ENCODE peak calls at places on chromosomes 16 and 17, in eight cellular contexts. B is psoas muscle, Z is nephron progenitor cell, F is body of pancreas, X is A549, W is AG04450, Q is brain microvascular endothelial cell, H is HepG2. Y is an unnamed sample.

GRCh38 chr16:3431779-3432219 is 11.5 kb downstream of the ZNF597 start:
- DNase-seq in B (peak; percentile 68), W (no peak), Z (no peak), X (no peak), Q (peak; percentile 12), F (peak; percentile 44), H (no peak), Y (no peak)

GRCh38 chr16:9286930-9287329 is 195.5 kb downstream of the HAPSTR1 start:
- DNase-seq in X (no peak), Q (no peak), H (no peak), F (no peak), W (no peak), B (no peak), Z (no peak), Y (peak; percentile 19)

GRCh38 chr16:676565-677297 is 1.3 kb downstream of the RHBDL1 start:
- DNase-seq in B (no peak), W (no peak), F (no peak), Q (no peak), X (no peak), H (no peak), Z (no peak), Y (no peak)

GRCh38 chr17:82848022-82848592 is 8.3 kb upstream of the ZNF750 start:
- DNase-seq in W (peak; percentile 47), X (no peak), Z (no peak), F (peak; percentile 45), H (peak; percentile 83), B (peak; percentile 57), Q (peak; percentile 20), Y (no peak)

GRCh38 chr17:82385559-82386255 is 14.1 kb downstream of the UTS2R start:
- DNase-seq in Q (no peak), Z (peak; percentile 48), B (no peak), W (no peak), F (no peak), H (no peak), X (no peak), Y (no peak)

GRCh38 chr17:83180996-83181481 is 101.6 kb downstream of the METRNL start:
- DNase-seq in Q (no peak), H (no peak), Z (no peak), F (no peak), W (no peak), X (peak; percentile 43), B (no peak), Y (no peak)

GRCh38 chr16:30416047-30416603 is 8.7 kb downstream of the ZNF771 start:
- DNase-seq in H (no peak), Q (no peak), Z (no peak), B (no peak), X (no peak), W (no peak), F (no peak), Y (no peak)

GRCh38 chr17:67328026-67328425 is 38.4 kb downstream of the PSMD12 start:
- DNase-seq in Z (no peak), F (no peak), W (no peak), H (no peak), B (no peak), Q (no peak), X (no peak), Y (no peak)

GRCh38 chr16:4090476-4090875 is 25.8 kb downstream of the ADCY9 start:
- DNase-seq in X (no peak), Z (no peak), H (no peak), Q (no peak), W (no peak), F (peak; percentile 60), B (peak; percentile 34), Y (no peak)

GRCh38 chr17:83183150-83183820 is 103.9 kb downstream of the METRNL start:
- DNase-seq in B (no peak), F (peak; percentile 3), Z (no peak), H (no peak), X (no peak), W (no peak), Q (no peak), Y (no peak)

GRCh38 chr16:50613281-50613991 is 65.2 kb downstream of the NKD1 start:
- DNase-seq in F (no peak), H (no peak), Q (no peak), Z (no peak), X (no peak), W (no peak), B (no peak), Y (no peak)

GRCh38 chr16:8342276-8342675 is 248.0 kb downstream of the TMEM114 start:
- DNase-seq in B (no peak), Q (no peak), Z (no peak), F (peak; percentile 49), H (no peak), W (no peak), X (no peak), Y (no peak)

GRCh38 chr17:61574542-61575351 is 16.3 kb downstream of the NACA2 start:
- DNase-seq in H (peak; percentile 80), Z (peak; percentile 27), F (peak; percentile 5), B (no peak), Q (peak; percentile 18), W (no peak), X (peak; percentile 80), Y (peak; percentile 67)

GRCh38 chr17:81294512-81295030 is 536 bp downstream of the SLC38A10 start:
- DNase-seq in Q (peak; percentile 3), X (peak; percentile 53), W (no peak), Z (peak; percentile 48), B (no peak), H (no peak), F (peak; percentile 59), Y (no peak)

GRCh38 chr17:76540381-76541300 is 797 bp downstream of the PRCD start:
- DNase-seq in B (peak; percentile 93), Q (peak; percentile 97), W (peak; percentile 87), F (peak; percentile 90), Z (peak; percentile 88), H (peak; percentile 73), X (peak; percentile 100), Y (peak; percentile 97)
- TF ChIP-seq CTCF in B (peak; percentile 14), Q (peak; percentile 51), W (no peak), F (no peak), Z (peak; percentile 7), H (no peak), X (no peak), Y (peak; percentile 49)

GRCh38 chr16:87842209-87842869 is 27.0 kb downstream of the SLC7A5 start:
- DNase-seq in X (no peak), F (no peak), B (no peak), Q (no peak), Z (no peak), W (no peak), H (peak; percentile 51), Y (no peak)

GRCh38 chr16:87838643-87839541 is 30.4 kb downstream of the SLC7A5 start:
- DNase-seq in Z (no peak), B (no peak), Q (no peak), W (no peak), H (no peak), F (peak; percentile 42), X (no peak), Y (no peak)

GRCh38 chr16:87841608-87842208 is 27.6 kb downstream of the SLC7A5 start:
- DNase-seq in F (no peak), H (no peak), W (no peak), Z (no peak), X (no peak), Q (no peak), B (no peak), Y (no peak)

GRCh38 chr16:87839542-87840461 is 29.5 kb downstream of the SLC7A5 start:
- DNase-seq in W (no peak), H (no peak), X (no peak), B (no peak), Q (no peak), F (no peak), Z (no peak), Y (no peak)

DNA sequence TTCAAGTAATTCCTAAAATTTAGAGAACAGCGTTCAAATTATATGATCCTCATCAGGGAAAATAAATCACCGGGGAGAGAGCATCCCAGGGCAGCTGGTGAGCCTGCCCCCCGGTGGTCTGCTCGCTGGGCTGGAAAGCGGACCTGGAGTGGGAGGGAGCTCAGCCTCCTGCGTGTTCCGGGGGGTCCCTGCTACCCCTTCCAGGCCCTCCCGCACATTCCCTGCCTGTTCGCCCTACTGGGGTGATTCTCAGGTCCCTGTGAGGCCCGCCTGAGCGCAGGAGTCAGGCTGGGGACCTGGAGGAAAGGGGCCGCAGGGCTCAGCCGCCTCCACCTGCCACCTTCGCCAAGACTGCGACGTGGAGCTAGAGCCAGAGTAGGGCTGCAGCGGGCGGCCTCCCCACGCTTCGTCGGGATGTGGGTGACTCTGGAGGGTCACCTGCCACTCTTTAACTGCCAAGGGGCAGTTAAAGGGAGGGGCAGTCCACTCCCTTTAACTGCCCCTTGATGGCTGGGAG is 28.8 kb downstream of the SLC7A5 start:
- DNase-seq in H (no peak), W (no peak), F (no peak), Z (no peak), Q (no peak), B (no peak), X (no peak), Y (no peak)
- TF ChIP-seq CTCF in H (no peak), W (no peak), F (no peak), Z (no peak), Q (no peak), B (no peak), X (no peak), Y (peak; percentile 6)

DNA sequence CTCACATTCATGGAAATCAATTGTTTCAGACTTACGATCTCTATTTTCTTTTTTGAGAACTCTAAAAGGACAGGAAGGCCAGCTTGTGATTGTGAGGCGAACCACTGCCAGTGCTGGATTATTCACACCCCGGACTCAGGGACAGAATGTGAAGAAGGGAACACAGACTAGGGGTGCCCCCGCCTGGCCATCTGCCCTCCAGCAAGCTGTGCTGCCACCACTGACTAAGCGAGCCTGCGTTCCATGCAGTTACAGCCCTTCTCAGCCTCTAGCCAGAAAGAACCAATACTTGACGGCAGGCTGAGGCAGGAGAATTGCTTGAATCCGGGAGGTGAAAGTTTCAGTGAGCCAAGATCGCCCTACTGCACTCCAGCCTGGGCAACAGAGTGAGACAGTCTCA is 2.8 kb downstream of the HAGH start:
- DNase-seq in H (peak; percentile 75), F (peak; percentile 46), B (no peak), W (peak; percentile 21), Q (peak; percentile 37), X (peak; percentile 60), Z (peak; percentile 42), Y (peak; percentile 54)
- TF ChIP-seq CTCF in H (peak; percentile 87), F (no peak), B (no peak), W (peak; percentile 35), Q (peak; percentile 58), X (peak; percentile 25), Z (no peak), Y (peak; percentile 54)

GRCh38 chr16:56336071-56336688 is 89.2 kb downstream of the AMFR start:
- DNase-seq in B (peak; percentile 51), H (no peak), F (no peak), Z (no peak), Q (no peak), X (no peak), W (no peak), Y (no peak)
- TF ChIP-seq CTCF in B (no peak), H (no peak), F (no peak), Z (no peak), Q (no peak), X (no peak), W (no peak), Y (no peak)

DNA sequence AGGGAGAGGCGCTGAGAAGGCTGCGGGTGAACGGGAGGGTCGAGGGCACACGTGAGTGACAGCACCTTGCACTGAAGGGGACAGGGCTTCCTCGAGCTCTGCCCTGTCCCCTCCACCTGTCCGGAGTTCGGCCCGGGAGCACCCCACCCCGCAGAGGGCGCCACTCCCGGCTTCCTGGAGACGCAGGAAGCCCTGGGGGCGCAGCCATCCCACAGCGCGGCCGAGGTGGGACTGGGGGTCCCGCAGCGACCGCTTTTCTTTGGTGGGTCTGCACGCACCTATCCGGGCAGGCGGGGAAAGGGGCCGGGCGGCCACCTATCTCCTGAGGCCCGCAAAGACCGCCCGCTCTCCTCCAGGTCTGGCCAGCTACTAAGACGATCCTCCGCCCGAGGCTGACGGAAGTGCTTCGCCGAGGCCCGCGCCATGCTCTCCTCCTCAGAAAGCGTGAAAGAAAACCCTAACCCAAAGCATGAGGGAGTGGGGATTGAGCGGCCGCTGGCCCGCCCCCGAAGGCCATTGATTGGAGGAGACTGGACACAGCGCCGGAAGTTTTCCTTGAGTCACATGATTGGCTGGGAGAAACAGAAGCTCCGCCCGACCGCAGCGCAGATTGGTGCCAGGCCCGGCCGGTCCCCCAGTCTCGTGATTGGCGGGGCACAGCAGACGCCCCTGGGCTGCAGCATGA is 34.4 kb downstream of the DDX19A start:
- DNase-seq in F (peak; percentile 95), W (peak; percentile 94), X (peak; percentile 92), Z (peak; percentile 94), H (peak; percentile 98), Q (peak; percentile 95), B (peak; percentile 96), Y (peak; percentile 99)
- TF ChIP-seq CTCF in F (no peak), W (peak; percentile 47), X (peak; percentile 40), Z (no peak), H (peak; percentile 73), Q (peak; percentile 48), B (peak; percentile 34), Y (peak; percentile 75)

Y was measured in Caco-2.